ENCODE peak calls at places on chromosomes 16 and 17, in five cellular contexts. H is trophoblast cell, P is ovary, F is AG10803, N is sigmoid colon. X is an unnamed sample.

GRCh38 chr16:70553175-70553574 is 29.6 kb downstream of the SF3B3 start:
- DNase-seq in N (no peak), P (no peak), H (no peak), F (peak; percentile 47), X (peak; percentile 86)

GRCh38 chr17:16419074-16419928 is 3.9 kb downstream of the TRPV2 start:
- DNase-seq in N (peak; percentile 79), F (peak; percentile 79), H (peak; percentile 75), P (no peak), X (peak; percentile 92)

GRCh38 chr16:67923414-67924127 is 8.1 kb downstream of the CTRL start:
- DNase-seq in F (no peak), N (no peak), H (no peak), P (no peak), X (no peak)

GRCh38 chr17:14833201-14833773 is 431.8 kb downstream of the PMP22 start:
- DNase-seq in P (no peak), H (no peak), F (peak; percentile 81), N (no peak), X (peak; percentile 83)

GRCh38 chr16:82152192-82152591 is 17.8 kb downstream of the MPHOSPH6 start:
- DNase-seq in P (no peak), F (no peak), N (no peak), H (no peak), X (no peak)

GRCh38 chr17:74274703-74275340 is 788 bp downstream of the DNAI2 start:
- DNase-seq in N (no peak), H (no peak), P (no peak), F (no peak), X (no peak)

GRCh38 chr17:46159686-46160085 is 33.5 kb downstream of the KANSL1 start:
- DNase-seq in H (peak; percentile 24), P (no peak), F (peak; percentile 72), N (no peak), X (peak; percentile 70)

GRCh38 chr16:67087803-67088202 is 21.9 kb upstream of the PHAF1 start:
- DNase-seq in P (no peak), F (no peak), N (no peak), H (no peak), X (no peak)

GRCh38 chr16:48231675-48232214 is 12.4 kb upstream of the LONP2 start:
- DNase-seq in H (no peak), N (no peak), F (peak; percentile 53), P (no peak), X (peak; percentile 32)

GRCh38 chr17:56297142-56297541 is 143.9 kb downstream of the ANKFN1 start:
- DNase-seq in H (no peak), P (no peak), N (no peak), F (peak; percentile 64), X (peak; percentile 67)

GRCh38 chr16:48279199-48279598 is 31.9 kb upstream of the ABCC11 start:
- DNase-seq in N (no peak), H (no peak), F (no peak), P (no peak), X (no peak)

GRCh38 chr17:75752405-75753192 is 12.4 kb downstream of the GALK1 start:
- DNase-seq in H (no peak), P (no peak), N (no peak), F (no peak), X (no peak)

GRCh38 chr16:21301895-21302291 is 23.8 kb upstream of the CRYM start:
- DNase-seq in H (no peak), P (no peak), F (no peak), N (no peak), X (no peak)

GRCh38 chr17:9144502-9145233 is 123.4 kb downstream of the NTN1 start:
- DNase-seq in N (no peak), H (no peak), P (no peak), F (no peak), X (no peak)

GRCh38 chr16:48877946-48878345 is 268.0 kb upstream of the N4BP1 start:
- DNase-seq in H (no peak), P (no peak), N (no peak), F (no peak), X (no peak)

GRCh38 chr17:4585203-4585939 is 1.0 kb downstream of the SMTNL2 start:
- DNase-seq in N (no peak), F (no peak), H (no peak), P (no peak), X (no peak)

GRCh38 chr17:40532520-40533253 is 31.3 kb upstream of the TNS4 start:
- DNase-seq in N (peak; percentile 37), F (no peak), H (no peak), P (peak; percentile 25), X (no peak)

GRCh38 chr17:77753691-77754265 is 204.7 kb upstream of the TNRC6C start:
- DNase-seq in N (peak; percentile 38), F (no peak), P (no peak), H (no peak), X (no peak)

GRCh38 chr17:58121925-58122324 is 26.3 kb upstream of the OR4D1 start:
- DNase-seq in P (no peak), N (no peak), F (peak; percentile 29), H (no peak), X (peak; percentile 52)

GRCh38 chr17:80364091-80364691 is 50.8 kb upstream of the ENDOV start:
- DNase-seq in N (peak; percentile 65), H (no peak), P (peak; percentile 55), F (no peak), X (no peak)

GRCh38 chr17:5785867-5786509 is 201.7 kb upstream of the NLRP1 start:
- DNase-seq in H (peak; percentile 77), P (no peak), N (no peak), F (peak; percentile 74), X (peak; percentile 79)

GRCh38 chr17:6328279-6328678 is 106.6 kb downstream of the AIPL1 start:
- DNase-seq in N (no peak), P (no peak), H (no peak), F (no peak), X (no peak)

GRCh38 chr16:85172465-85173071 is 60.3 kb upstream of the CIBAR2 start:
- DNase-seq in N (no peak), P (no peak), F (peak; percentile 54), H (peak; percentile 43), X (peak; percentile 56)

DNA sequence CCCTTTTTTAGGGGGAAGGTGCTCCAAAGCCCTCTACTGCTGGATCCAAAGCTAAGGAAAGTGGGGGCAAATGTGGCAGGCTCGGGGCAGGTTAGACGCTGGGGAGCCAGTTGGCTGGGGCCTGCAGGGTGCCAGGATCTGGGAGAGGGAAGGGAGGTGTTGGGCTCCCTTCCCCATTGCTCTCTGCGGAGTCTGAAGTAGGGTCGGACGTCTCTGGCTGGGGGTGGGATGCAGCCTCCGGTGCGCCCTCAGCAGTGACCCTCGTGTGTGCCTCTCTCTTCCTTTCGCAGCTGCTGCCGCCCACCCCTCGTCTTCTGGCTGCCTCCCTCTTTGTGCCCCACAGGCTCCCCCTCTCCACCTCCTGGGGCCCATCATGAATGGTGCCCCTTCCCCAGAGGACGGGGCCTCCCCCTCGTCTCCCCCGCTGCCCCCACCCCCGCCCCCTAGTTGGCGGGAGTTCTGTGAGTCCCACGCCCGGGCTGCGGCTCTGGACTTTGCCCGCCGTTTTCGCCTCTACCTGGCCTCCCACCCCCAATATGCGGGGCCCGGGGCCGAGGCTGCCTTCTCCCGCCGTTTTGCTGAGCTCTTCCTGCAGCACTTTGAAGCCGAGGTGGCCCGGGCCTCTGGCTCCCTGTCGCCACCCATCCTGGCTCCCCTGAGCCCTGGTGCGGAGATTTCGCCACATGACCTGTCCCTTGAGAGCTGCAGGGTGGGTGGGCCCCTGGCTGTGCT is 2.2 kb downstream of the SH2B1 start:
- DNase-seq in F (no peak), H (no peak), N (no peak), P (no peak), X (no peak)
- H3K4me3 ChIP-seq in F (no peak overlapping the region), H (no peak overlapping the region), N (no peak overlapping the region), P (no peak overlapping the region), X (no peak overlapping the region)

DNA sequence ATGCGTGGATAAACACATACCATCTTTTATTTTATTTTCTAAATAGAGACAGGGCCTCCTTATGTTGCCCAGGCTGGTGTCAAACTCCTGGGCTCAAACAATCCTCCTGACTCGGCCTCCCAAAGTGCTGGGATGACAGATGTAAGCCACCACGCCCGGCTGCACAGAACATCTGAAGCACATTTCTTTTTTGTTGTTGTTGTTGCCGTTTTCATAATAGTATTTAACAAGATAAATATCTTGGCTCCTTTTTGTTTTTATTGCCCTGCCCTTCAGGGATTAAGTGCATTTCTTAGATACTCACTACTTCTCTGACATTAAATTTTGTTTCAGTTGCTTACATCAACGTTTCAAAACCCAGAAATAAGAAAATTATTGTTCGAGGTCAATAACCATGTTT is 37.4 kb downstream of the ANKRD11 start:
- DNase-seq in F (no peak), P (no peak), N (no peak), H (no peak), X (no peak)
- H3K4me3 ChIP-seq in F (no peak overlapping the region), P (no peak overlapping the region), N (no peak overlapping the region), H (no peak overlapping the region), X (no peak overlapping the region)

GRCh38 chr17:78977681-78977943 is 2.1 kb downstream of the LGALS3BP start:
- DNase-seq in N (no peak), H (no peak), F (no peak), P (no peak), X (no peak)
- H3K4me3 ChIP-seq in N (no peak overlapping the region), H (no peak overlapping the region), F (no peak overlapping the region), P (no peak overlapping the region), X (no peak overlapping the region)

GRCh38 chr16:14350081-14350480 is 279.0 kb downstream of the MRTFB start:
- DNase-seq in N (no peak), P (no peak), H (no peak), F (no peak), X (no peak)
- H3K4me3 ChIP-seq in N (no peak overlapping the region), P (no peak overlapping the region), H (no peak overlapping the region), F (no peak overlapping the region), X (no peak overlapping the region)

DNA sequence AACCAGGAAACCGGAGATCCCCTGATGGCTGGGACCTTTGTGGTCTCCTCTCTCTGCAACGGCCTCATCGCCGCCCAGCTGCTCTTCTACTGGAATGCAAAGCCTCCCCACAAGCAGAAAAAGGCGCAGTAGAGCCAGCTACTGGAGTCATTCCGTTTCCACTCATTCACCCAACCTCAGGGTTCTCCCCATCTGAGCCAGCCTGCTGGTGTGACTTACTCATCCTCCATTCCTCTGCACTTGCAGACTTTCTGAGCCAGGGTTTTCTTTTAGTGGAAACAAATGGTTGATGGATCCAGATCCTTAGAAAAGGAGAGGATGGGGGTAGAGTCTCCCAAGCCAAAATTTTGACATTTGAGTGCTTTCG is 2.5 kb downstream of the SOX15 start:
- DNase-seq in H (no peak), N (no peak), F (peak; percentile 96), P (no peak), X (peak; percentile 88)
- H3K4me3 ChIP-seq in H (no peak overlapping the region), N (no peak overlapping the region), F (no peak overlapping the region), P (no peak overlapping the region), X (no peak overlapping the region)

GRCh38 chr17:82655523-82655922 is 7.3 kb upstream of the WDR45B start:
- DNase-seq in F (no peak), N (no peak), P (peak; percentile 32), H (no peak), X (no peak)
- H3K4me3 ChIP-seq in F (no peak overlapping the region), N (no peak overlapping the region), P (no peak overlapping the region), H (no peak overlapping the region), X (no peak overlapping the region)

DNA sequence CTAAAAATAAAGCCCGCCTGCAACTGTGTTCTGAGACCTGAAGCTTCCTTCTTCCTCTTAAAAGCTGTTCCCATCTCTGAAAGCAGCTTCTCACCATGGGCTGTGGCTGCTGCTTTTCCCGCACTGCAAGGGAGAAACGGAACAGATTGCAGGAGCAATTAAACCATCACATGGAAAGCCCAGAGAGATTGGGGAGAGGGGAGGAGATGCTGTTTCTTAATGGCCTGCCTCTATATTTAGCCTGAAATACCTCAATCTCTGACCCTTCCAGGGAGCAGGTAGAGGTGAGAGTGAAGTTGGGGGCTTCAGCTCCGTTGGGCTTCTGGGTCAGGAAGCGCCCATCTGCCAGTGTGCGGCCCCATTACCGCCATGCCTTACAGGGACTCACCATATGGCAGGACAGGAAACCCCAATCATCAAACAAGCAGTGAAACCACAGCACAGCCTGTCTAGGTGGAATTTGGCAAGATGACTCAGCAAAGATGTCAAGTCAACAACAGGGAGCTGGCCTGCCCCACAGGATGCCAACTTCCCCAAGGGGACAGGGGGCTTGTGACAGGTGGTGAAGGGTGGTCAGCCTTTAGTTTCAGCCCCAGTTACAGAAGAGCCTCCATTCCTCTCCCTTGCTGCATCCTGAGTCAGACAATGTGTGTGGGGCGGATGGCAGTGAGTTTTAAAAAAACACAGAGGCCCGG is 286.6 kb upstream of the CCL2 start:
- DNase-seq in H (no peak), F (no peak), N (no peak), P (no peak), X (no peak)
- H3K4me3 ChIP-seq in H (no peak overlapping the region), F (no peak overlapping the region), N (no peak overlapping the region), P (no peak overlapping the region), X (no peak overlapping the region)